ENCODE peak calls at places on chromosomes 5 and 9, in five cellular contexts. F is ascending aorta, B is SK-N-SH, A is tibial artery, N is upper lobe of right lung. E is an unnamed sample.

GRCh38 chr9:125428060-125428481 is 166.4 kb downstream of the GAPVD1 start:
- DNase-seq in N (peak; percentile 74), F (no peak), B (peak; percentile 49), A (no peak), E (no peak)

GRCh38 chr5:69414885-69415583 is at the start of gene MARVELD2:
- DNase-seq in B (peak; percentile 26), F (peak; percentile 69), N (peak; percentile 97), A (peak; percentile 76), E (peak; percentile 90)

GRCh38 chr5:150376799-150377771 is 19.6 kb downstream of the TCOF1 start:
- DNase-seq in A (no peak), N (no peak), F (no peak), B (no peak), E (no peak)

GRCh38 chr9:131096490-131097258 is at the start of gene AIF1L:
- DNase-seq in F (no peak), N (peak; percentile 73), B (peak; percentile 77), A (peak; percentile 74), E (no peak)

GRCh38 chr9:83955985-83956287 is 24.1 kb downstream of the HNRNPK start:
- DNase-seq in B (no peak), N (no peak), F (peak; percentile 70), A (no peak), E (no peak)

GRCh38 chr9:31304576-31304975 is 1079.9 kb upstream of the ACO1 start:
- DNase-seq in F (no peak), A (no peak), N (no peak), B (no peak), E (no peak)

GRCh38 chr5:144691936-144692335 is 521.3 kb downstream of the KCTD16 start:
- DNase-seq in B (no peak), N (no peak), F (no peak), A (no peak), E (no peak)

GRCh38 chr9:137488330-137488653 is 29.2 kb upstream of the NSMF start:
- DNase-seq in A (no peak), B (peak; percentile 75), N (peak; percentile 61), F (no peak), E (peak; percentile 20)

GRCh38 chr5:10421841-10422691 is 19.6 kb upstream of the ROPN1L start:
- DNase-seq in B (no peak), A (no peak), N (no peak), F (no peak), E (no peak)

GRCh38 chr5:86999951-87000350 is 267.7 kb upstream of the RASA1 start:
- DNase-seq in F (no peak), B (no peak), A (no peak), N (no peak), E (no peak)

GRCh38 chr5:1568201-1568979 is 44.6 kb upstream of the LPCAT1 start:
- DNase-seq in F (no peak), N (no peak), A (no peak), B (no peak), E (no peak)

GRCh38 chr9:79952401-79952800 is 380.6 kb downstream of the TLE4 start:
- DNase-seq in A (no peak), F (no peak), B (no peak), N (no peak), E (no peak)

GRCh38 chr5:74864823-74865222 is 1.4 kb downstream of the FAM169A start:
- DNase-seq in N (no peak), F (no peak), A (no peak), B (peak; percentile 33), E (no peak)

GRCh38 chr9:6759114-6759977 is 1.6 kb downstream of the KDM4C start:
- DNase-seq in A (no peak), B (peak; percentile 15), F (no peak), N (no peak), E (no peak)

GRCh38 chr5:90134892-90135291 is 274.7 kb downstream of the CETN3 start:
- DNase-seq in B (no peak), A (peak; percentile 94), F (peak; percentile 94), N (no peak), E (no peak)

GRCh38 chr5:150946351-150946905 is 41.6 kb upstream of the ZNF300 start:
- DNase-seq in F (peak; percentile 89), N (peak; percentile 71), A (peak; percentile 91), B (peak; percentile 62), E (peak; percentile 76)

GRCh38 chr5:33180900-33181299 is 259.9 kb upstream of the TARS1 start:
- DNase-seq in F (no peak), N (no peak), A (no peak), B (no peak), E (no peak)

GRCh38 chr5:54902817-54903473 is 82.4 kb downstream of the ESM1 start:
- DNase-seq in B (no peak), F (no peak), A (no peak), N (no peak), E (no peak)

GRCh38 chr9:117485176-117485575 is 70.3 kb upstream of the ASTN2 start:
- DNase-seq in N (no peak), B (no peak), F (no peak), A (no peak), E (no peak)

GRCh38 chr9:93298498-93299417 is 114.8 kb downstream of the WNK2 start:
- DNase-seq in F (no peak), A (peak; percentile 58), N (peak; percentile 54), B (peak; percentile 34), E (peak; percentile 67)

GRCh38 chr9:113798062-113799030 is 77.8 kb upstream of the ZNF618 start:
- DNase-seq in A (no peak), B (no peak), F (no peak), N (no peak), E (no peak)

GRCh38 chr5:34008721-34009120 is 871 bp upstream of the AMACR start:
- DNase-seq in F (no peak), A (no peak), B (no peak), N (no peak), E (no peak)

GRCh38 chr5:7827602-7828001 is 23.3 kb downstream of the CFAP90 start:
- DNase-seq in B (peak; percentile 49), F (no peak), A (no peak), N (no peak), E (no peak)

GRCh38 chr5:32501071-32501470 is 56.5 kb upstream of the ZFR start:
- DNase-seq in N (no peak), B (no peak), F (no peak), A (no peak), E (no peak)

GRCh38 chr5:126046275-126046674 is 376.9 kb upstream of the GRAMD2B start:
- DNase-seq in A (no peak), B (no peak), N (no peak), F (no peak), E (no peak)

GRCh38 chr5:159987031-159987674 is 21.8 kb upstream of the TTC1 start:
- DNase-seq in B (peak; percentile 81), A (peak; percentile 85), F (peak; percentile 86), N (peak; percentile 92), E (peak; percentile 95)

GRCh38 chr5:148372883-148373282 is 10.9 kb upstream of the FBXO38 start:
- DNase-seq in B (no peak), N (no peak), F (no peak), A (no peak), E (no peak)

GRCh38 chr5:135651156-135651555 is 72.4 kb upstream of the CXCL14 start:
- DNase-seq in B (no peak), N (no peak), F (no peak), A (no peak), E (no peak)

GRCh38 chr9:78064075-78064474 is 32.5 kb upstream of the GNAQ start:
- DNase-seq in N (no peak), F (no peak), A (no peak), B (no peak), E (no peak)

GRCh38 chr5:129001831-129002626 is 36.7 kb downstream of the SLC27A6 start:
- DNase-seq in B (no peak), F (no peak), N (no peak), A (no peak), E (no peak)

GRCh38 chr9:126650830-126651341 is 37.2 kb downstream of the LMX1B start:
- DNase-seq in N (no peak), F (no peak), A (no peak), B (no peak), E (no peak)

DNA sequence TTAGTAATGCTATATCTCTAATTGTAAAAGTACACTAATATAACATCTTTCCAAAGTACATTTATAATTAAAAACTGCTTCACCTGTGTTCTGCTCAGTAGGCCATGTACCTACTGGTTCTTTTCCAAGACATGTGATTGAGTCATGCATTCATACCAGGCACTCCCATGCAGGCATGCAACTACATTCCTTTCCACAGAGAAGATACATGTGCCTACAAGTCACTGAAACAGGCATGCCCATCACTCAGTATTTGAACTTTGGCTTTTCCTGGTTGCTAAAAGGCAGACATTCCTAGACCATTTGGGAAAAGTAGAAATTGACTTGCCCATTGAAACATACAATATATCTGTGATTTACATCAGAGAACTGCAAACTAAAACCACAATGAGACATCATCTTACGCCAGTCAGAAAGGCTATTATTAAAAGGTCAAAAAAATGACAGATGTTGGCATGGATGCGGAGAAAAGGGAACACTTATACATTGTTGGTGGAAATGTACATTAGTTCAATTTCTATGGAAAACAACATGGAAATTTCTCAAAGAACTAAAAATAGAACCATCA is 148.3 kb upstream of the MOCS2 start:
- DNase-seq in N (no peak), A (no peak), F (no peak), B (no peak), E (no peak)
- H3K4me3 ChIP-seq in N (no peak overlapping the region), A (no peak overlapping the region), F (no peak overlapping the region), B (no peak overlapping the region), E (no peak overlapping the region)

DNA sequence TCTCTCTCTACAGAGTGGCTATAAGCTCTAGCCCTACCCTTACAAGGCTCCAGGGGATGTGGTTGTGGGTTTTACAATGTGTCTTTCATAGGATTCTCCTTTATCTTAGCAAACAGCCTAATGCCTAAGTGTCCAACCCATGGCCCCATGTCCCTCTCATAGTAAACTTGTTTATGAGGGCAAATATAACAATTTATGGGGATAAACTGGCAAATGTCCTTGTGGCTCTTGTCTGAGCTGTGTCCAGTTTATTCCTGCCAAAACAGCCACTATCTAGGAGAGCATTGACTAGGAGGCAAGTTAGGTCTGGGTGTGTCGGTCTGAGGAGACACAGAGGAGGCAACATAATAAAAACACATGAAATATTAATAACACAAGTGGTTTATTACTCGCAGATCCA is 335.1 kb downstream of the IZUMO3 start:
- DNase-seq in B (no peak), N (no peak), F (no peak), A (no peak), E (no peak)
- H3K4me3 ChIP-seq in B (no peak overlapping the region), N (no peak overlapping the region), F (no peak overlapping the region), A (no peak overlapping the region), E (no peak overlapping the region)

DNA sequence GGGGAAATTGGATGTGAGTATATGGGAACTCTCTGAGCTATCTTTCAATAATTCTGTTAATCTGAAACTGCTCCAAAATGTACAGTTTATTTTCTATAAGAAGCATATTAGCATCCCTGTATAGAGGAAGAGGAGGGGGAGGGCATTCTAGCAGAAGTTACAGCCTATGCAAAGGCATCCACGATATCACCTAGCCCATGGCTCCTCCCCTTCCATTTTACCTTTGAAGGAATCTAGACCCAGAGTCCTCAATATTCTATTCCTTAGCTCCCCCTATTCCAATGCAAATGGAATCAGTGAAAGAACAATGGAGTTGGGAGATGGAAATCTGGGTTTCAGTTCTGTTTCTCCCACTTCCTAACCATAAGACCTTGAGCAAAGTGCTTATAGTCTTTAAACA is 132.9 kb upstream of the IFNE start:
- DNase-seq in F (no peak), N (no peak), B (no peak), A (no peak), E (no peak)
- H3K4me3 ChIP-seq in F (no peak overlapping the region), N (no peak overlapping the region), B (no peak overlapping the region), A (no peak overlapping the region), E (no peak overlapping the region)

GRCh38 chr5:71783891-71784290 is 64.8 kb downstream of the CARTPT start:
- DNase-seq in F (no peak), A (no peak), B (no peak), N (no peak), E (no peak)
- H3K4me3 ChIP-seq in F (peak overlapping the region; percentile 49), A (no peak overlapping the region), B (no peak overlapping the region), N (no peak overlapping the region), E (no peak overlapping the region)

E was measured in spleen.